ENCODE peak calls at places on chromosomes 7 and 10, in ten cellular contexts. L is fibroblast of lung, R is keratinocyte, I is neuronal stem cell, Q is endodermal cell, G is astrocyte, J is mesendoderm, E is endothelial cell of umbilical vein, Z is mesenchymal stem cell, C is colonic mucosa. S is an unnamed sample. For H3K4me1, the result is how much of the 10 kb centered on the place peaks cover.

GRCh38 chr7:16446508-16446907 is 19.0 kb downstream of the SOSTDC1 start:
- DNase-seq in J (no peak), E (no peak), R (no peak), I (no peak), Q (no peak), C (no peak), Z (no peak), G (no peak), L (no peak), S (no peak)

GRCh38 chr7:135974667-135975066 is 2.5 kb downstream of the MTPN start:
- DNase-seq in Q (no peak), R (no peak), I (no peak), C (no peak), L (no peak), J (no peak), Z (no peak), E (no peak), G (no peak), S (no peak)

GRCh38 chr7:151459726-151460473 is 20.0 kb upstream of the CRYGN start:
- DNase-seq in Q (peak), C (peak), Z (peak), L (peak), E (peak), G (peak), I (peak), J (peak), R (no peak), S (peak)

GRCh38 chr7:115679976-115680375 is 350.6 kb downstream of the TFEC start:
- DNase-seq in Z (peak), J (peak), I (peak), E (peak), G (peak), Q (peak), L (peak), R (no peak), C (peak), S (peak)

GRCh38 chr10:128943111-128943510 is 523.9 kb upstream of the MGMT start:
- DNase-seq in Q (no peak), G (no peak), I (no peak), R (no peak), Z (no peak), C (no peak), E (no peak), J (no peak), L (no peak), S (no peak)

GRCh38 chr10:29208816-29209215 is 80.1 kb upstream of the LYZL1 start:
- DNase-seq in C (no peak), J (no peak), E (no peak), G (no peak), Q (no peak), R (no peak), L (no peak), Z (no peak), I (no peak), S (no peak)

GRCh38 chr7:140275069-140275961 is 98.5 kb upstream of the KDM7A start:
- DNase-seq in R (no peak), E (peak), J (peak), Z (peak), L (peak), Q (no peak), I (no peak), C (no peak), G (no peak), S (peak)

GRCh38 chr10:44960482-44961230 is 1.1 kb downstream of the RASSF4 start:
- DNase-seq in Q (peak), C (peak), E (no peak), Z (no peak), J (no peak), G (no peak), I (no peak), L (no peak), R (no peak), S (no peak)

GRCh38 chr7:36391436-36392198 is 2.0 kb downstream of the ANLN start:
- DNase-seq in L (no peak), C (no peak), I (no peak), G (no peak), J (no peak), E (peak), R (no peak), Q (no peak), Z (peak), S (no peak)

GRCh38 chr10:73408061-73408460 is 5.8 kb downstream of the ANXA7 start:
- DNase-seq in Z (no peak), G (no peak), J (no peak), R (no peak), E (no peak), C (no peak), Q (no peak), L (no peak), I (no peak), S (peak)

GRCh38 chr7:9013940-9014339 is 580.5 kb downstream of the NXPH1 start:
- DNase-seq in Z (no peak), J (peak), G (no peak), C (no peak), L (no peak), Q (peak), R (no peak), I (peak), E (no peak), S (no peak)

GRCh38 chr10:42990721-42991441 is 86.0 kb upstream of the RET start:
- DNase-seq in R (no peak), Q (no peak), E (no peak), Z (no peak), I (no peak), J (no peak), C (peak), G (no peak), L (no peak), S (no peak)

GRCh38 chr10:24384954-24385353 is 176.0 kb downstream of the KIAA1217 start:
- DNase-seq in C (no peak), Q (no peak), J (no peak), Z (no peak), L (peak), R (no peak), G (peak), E (no peak), I (no peak), S (no peak)

GRCh38 chr10:67549390-67549789 is 146.6 kb downstream of the CTNNA3 start:
- DNase-seq in Q (no peak), R (no peak), L (peak), I (no peak), J (no peak), E (peak), Z (no peak), C (no peak), G (peak), S (no peak)

GRCh38 chr10:124625831-124626238 is 118.3 kb downstream of the FAM53B start:
- DNase-seq in R (no peak), C (no peak), G (no peak), I (no peak), J (no peak), L (no peak), Z (no peak), Q (no peak), E (no peak), S (no peak)

GRCh38 chr10:130226012-130226411 is 89.8 kb downstream of the GLRX3 start:
- DNase-seq in L (no peak), I (no peak), Z (no peak), Q (no peak), R (no peak), G (no peak), E (no peak), J (no peak), C (no peak), S (no peak)

GRCh38 chr10:124706462-124706857 is 37.7 kb downstream of the FAM53B start:
- DNase-seq in I (no peak), C (no peak), G (no peak), R (no peak), E (no peak), L (no peak), Z (no peak), J (no peak), Q (no peak), S (no peak)

GRCh38 chr7:104976966-104977636 is 36.9 kb upstream of the KMT2E start:
- DNase-seq in Z (no peak), Q (no peak), R (no peak), I (no peak), G (no peak), C (no peak), E (peak), L (no peak), J (no peak), S (no peak)

GRCh38 chr10:130027716-130028464 is 63.8 kb upstream of the EBF3 start:
- DNase-seq in C (no peak), I (no peak), E (no peak), J (no peak), Z (no peak), L (no peak), Q (no peak), G (no peak), R (no peak), S (peak)

GRCh38 chr7:107035446-107035845 is 9.1 kb upstream of the PRKAR2B start:
- DNase-seq in L (peak), G (peak), Z (peak), I (no peak), J (peak), E (peak), C (no peak), Q (no peak), R (no peak), S (peak)

GRCh38 chr10:26700884-26701630 is 3.6 kb downstream of the PDSS1 start:
- DNase-seq in E (no peak), I (no peak), C (peak), R (no peak), Q (no peak), L (no peak), G (no peak), J (no peak), Z (no peak), S (no peak)

GRCh38 chr10:92799591-92799990 is 48.7 kb upstream of the EXOC6 start:
- DNase-seq in J (no peak), E (peak), Z (peak), R (no peak), I (no peak), L (no peak), G (peak), Q (no peak), C (no peak), S (no peak)

GRCh38 chr7:6437251-6437650 is 10.5 kb downstream of the DAGLB start:
- DNase-seq in I (no peak), G (peak), J (no peak), L (peak), R (no peak), E (no peak), Z (no peak), C (no peak), Q (no peak), S (peak)

GRCh38 chr10:99924856-99925255 is 84.9 kb downstream of the DNMBP start:
- DNase-seq in Q (no peak), Z (no peak), L (no peak), R (no peak), C (no peak), G (no peak), J (no peak), I (no peak), E (no peak), S (no peak)

GRCh38 chr7:99126921-99127553 is 16.9 kb downstream of the SMURF1 start:
- DNase-seq in C (no peak), G (no peak), R (no peak), I (no peak), Q (peak), J (peak), L (no peak), E (no peak), Z (no peak), S (peak)

GRCh38 chr10:12869427-12869826 is 132.1 kb downstream of the CCDC3 start:
- DNase-seq in I (no peak), E (no peak), L (peak), J (no peak), Q (no peak), R (no peak), Z (peak), C (no peak), G (peak), S (no peak)

GRCh38 chr7:74312418-74313021 is 23.3 kb downstream of the CLIP2 start:
- DNase-seq in Q (no peak), R (peak), G (no peak), L (no peak), E (no peak), J (no peak), I (no peak), C (no peak), Z (no peak), S (no peak)

GRCh38 chr10:116753759-116754158 is 11.4 kb upstream of the HSPA12A start:
- DNase-seq in C (no peak), J (no peak), I (no peak), R (no peak), G (no peak), Z (no peak), L (peak), E (no peak), Q (no peak), S (peak)

GRCh38 chr10:89702121-89702480 is 711 bp downstream of the KIF20B start:
- DNase-seq in I (no peak), C (peak), G (no peak), L (peak), J (no peak), R (no peak), E (no peak), Z (peak), Q (peak), S (peak)

DNA sequence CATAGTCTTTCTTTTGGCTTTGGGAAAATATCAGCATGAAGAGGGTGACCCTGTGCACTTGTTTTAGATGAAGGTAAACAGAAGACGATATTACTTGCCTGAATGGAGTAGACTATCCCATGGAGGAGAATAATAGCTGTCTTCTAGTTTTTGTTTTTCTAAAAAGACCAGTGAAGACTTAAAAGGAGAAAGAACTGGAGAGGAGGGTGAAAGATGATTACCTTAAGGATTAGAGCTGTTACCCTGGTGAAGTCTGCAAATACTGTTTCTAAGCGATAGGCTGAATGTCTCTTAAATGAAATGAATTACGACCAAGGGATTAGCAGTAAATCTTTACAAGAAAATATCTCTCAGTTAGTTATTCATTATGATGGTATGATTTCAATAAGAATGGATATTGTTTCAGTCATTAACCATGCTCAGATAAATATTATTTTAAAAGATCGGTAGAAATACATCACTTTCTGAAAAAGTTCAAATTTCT is 255.6 kb upstream of the FERD3L start:
- DNase-seq in Q (no peak), C (no peak), J (no peak), R (no peak), L (no peak), Z (no peak), I (no peak), G (no peak), E (no peak), S (no peak)
- H3K4me1 ChIP-seq in Q (under half), C (under half), J (under half), R (under half), L (under half), Z (under half), I (under half), G (under half), E (under half), S (under half)

DNA sequence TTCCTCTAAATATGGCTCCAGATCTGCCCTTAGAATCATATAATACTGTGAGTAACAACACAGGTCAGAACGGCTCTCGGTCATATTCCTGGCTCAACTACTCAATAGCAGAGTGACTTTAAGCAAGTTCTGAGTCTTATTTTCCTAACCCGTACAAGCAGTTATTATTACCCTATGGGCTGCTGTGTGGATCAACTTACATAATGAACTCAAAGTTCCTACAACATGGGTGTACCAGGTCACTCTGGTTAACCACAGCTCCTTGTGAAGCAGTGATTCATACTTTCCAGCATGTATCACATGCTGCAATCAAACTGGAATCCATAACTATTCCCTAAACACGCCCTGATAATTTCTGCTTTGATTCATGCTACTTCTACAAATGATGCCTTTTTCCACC is 107.3 kb downstream of the LRRN3 start:
- DNase-seq in I (no peak), E (peak), L (peak), R (peak), Q (no peak), C (no peak), J (no peak), Z (peak), G (peak), S (peak)
- H3K9ac ChIP-seq in I (no peak), E (no peak), L (no peak), R (no peak), Q (no peak), C (no peak), J (no peak), Z (peak), G (peak), S (peak)

GRCh38 chr7:121083138-121083789 is 94.8 kb downstream of the CPED1 start:
- DNase-seq in C (no peak), E (peak), G (peak), L (peak), Z (peak), Q (no peak), R (no peak), J (no peak), I (no peak), S (peak)

GRCh38 chr7:121084748-121085336 is 96.3 kb downstream of the CPED1 start:
- DNase-seq in E (peak), C (no peak), Q (no peak), J (no peak), Z (peak), I (no peak), L (peak), R (peak), G (peak), S (peak)

GRCh38 chr7:121084256-121084655 is 95.7 kb downstream of the CPED1 start:
- DNase-seq in J (no peak), Z (peak), G (peak), E (no peak), Q (no peak), L (peak), I (no peak), R (no peak), C (no peak), S (peak)

GRCh38 chr7:121083790-121084251 is 95.3 kb downstream of the CPED1 start:
- DNase-seq in J (no peak), C (no peak), Q (no peak), R (no peak), Z (peak), E (peak), L (peak), I (no peak), G (peak), S (peak)

DNA sequence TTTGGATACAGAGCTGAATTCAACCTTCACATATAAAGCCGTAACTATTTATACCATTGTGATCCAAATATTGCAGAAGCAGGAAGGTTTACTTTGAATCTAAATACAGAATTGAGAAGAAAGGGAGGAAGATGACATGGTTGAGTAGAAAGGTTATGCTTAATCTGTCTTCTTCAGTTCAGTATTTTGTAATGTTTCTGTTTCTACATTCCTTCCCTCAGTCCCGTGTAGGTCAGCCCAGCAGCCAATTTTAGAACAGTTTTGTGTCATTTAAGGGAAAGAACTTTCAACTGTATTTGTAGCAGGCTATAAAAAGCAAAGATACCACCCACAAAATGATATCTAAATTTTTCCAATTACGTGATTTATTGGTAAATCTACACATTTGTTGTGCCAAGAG is 97.4 kb downstream of the CPED1 start:
- DNase-seq in L (peak), J (no peak), G (peak), Q (no peak), E (no peak), C (no peak), R (no peak), Z (peak), I (no peak), S (peak)
- H3K4me1 ChIP-seq in L (under half), J (under half), G (under half), Q (under half), E (under half), C (under half), R (under half), Z (under half), I (under half), S (half or more)

DNA sequence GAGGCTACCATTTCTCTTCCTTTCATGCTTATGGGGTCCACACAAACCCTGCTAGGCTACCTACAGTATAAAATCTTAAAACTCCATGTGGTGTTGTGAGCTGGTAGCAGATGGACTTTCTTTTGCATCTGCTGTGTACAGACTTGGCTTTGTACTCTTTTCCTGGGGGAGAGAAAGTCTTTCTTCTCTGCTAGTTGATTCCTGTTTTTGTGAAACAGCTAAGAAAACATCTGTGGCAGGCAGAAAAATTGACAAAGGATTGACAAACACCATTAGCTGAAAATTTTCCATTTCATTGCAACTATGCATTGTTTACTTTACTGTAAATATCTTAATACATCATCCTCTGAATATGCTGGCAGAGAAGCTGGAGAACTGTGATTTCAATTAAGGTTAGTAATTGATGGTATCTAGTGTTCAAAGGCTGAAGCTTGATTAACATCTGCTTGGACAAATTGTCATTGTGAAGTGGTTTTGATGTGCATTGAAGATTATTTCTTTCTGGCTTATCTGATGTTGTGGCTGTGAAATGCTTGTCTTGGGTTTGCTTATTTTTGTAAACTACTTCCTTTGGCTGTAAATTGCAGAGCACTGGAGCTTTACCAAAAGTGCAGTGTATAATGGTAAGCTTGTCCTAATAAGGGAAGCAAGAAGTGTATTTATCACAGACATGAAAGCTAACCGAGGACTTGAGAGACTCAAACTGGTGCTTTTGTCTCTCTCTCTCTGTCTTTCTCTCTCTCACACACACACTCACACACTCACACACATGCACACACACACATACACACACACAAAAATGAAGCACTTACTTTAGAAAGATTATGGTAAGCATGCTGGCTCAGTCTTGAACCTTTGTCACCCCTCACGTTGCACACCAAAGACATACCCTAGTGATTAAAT is at the start of gene FOXP2:
- DNase-seq in G (peak), C (peak), J (peak), Q (peak), L (peak), E (peak), R (no peak), Z (peak), I (no peak), S (peak)
- H3K9ac ChIP-seq in G (peak), C (no peak), J (no peak), Q (no peak), L (no peak), E (no peak), R (peak), Z (peak), I (no peak), S (peak)

S was measured in GM23248.